ENCODE peak calls at places on chromosome 1, in four cellular contexts. K, E, O and H are unnamed samples.

GRCh38 chr1:113170519-113170918 is 97.5 kb downstream of the LRIG2 start:
- DNase-seq in E (no peak), O (no peak), K (no peak), H (no peak)

GRCh38 chr1:24152631-24153494 is 9.9 kb upstream of the IL22RA1 start:
- DNase-seq in K (no peak), E (no peak), O (no peak), H (no peak)

GRCh38 chr1:227779021-227779441 is 36.4 kb upstream of the PRSS38 start:
- DNase-seq in E (no peak), O (no peak), K (no peak), H (no peak)

GRCh38 chr1:18681423-18681835 is 50.8 kb downstream of the PAX7 start:
- DNase-seq in O (peak), E (no peak), K (no peak), H (no peak)

GRCh38 chr1:152501704-152502103 is 8.9 kb upstream of the LCE5A start:
- DNase-seq in O (no peak), K (no peak), E (no peak), H (no peak)

GRCh38 chr1:33524586-33524985 is 52.1 kb downstream of the ZSCAN20 start:
- DNase-seq in K (no peak), E (no peak), O (no peak), H (no peak)

GRCh38 chr1:154807048-154807591 is 63.0 kb downstream of the KCNN3 start:
- DNase-seq in O (no peak), K (no peak), E (no peak), H (no peak)

GRCh38 chr1:18886003-18886335 is 16.4 kb downstream of the ALDH4A1 start:
- DNase-seq in K (no peak), E (no peak), O (peak), H (no peak)

GRCh38 chr1:228032041-228032440 is 25.2 kb downstream of the WNT3A start:
- DNase-seq in K (no peak), E (no peak), O (no peak), H (no peak)

GRCh38 chr1:21272540-21272939 is 17.7 kb downstream of the ECE1 start:
- DNase-seq in O (no peak), E (no peak), K (no peak), H (no peak)

GRCh38 chr1:216430744-216431143 is 7.5 kb upstream of the USH2A start:
- DNase-seq in K (peak), O (no peak), E (no peak), H (no peak)

GRCh38 chr1:197013234-197013633 is 35.9 kb downstream of the CFHR5 start:
- DNase-seq in O (no peak), E (no peak), K (no peak), H (no peak)

GRCh38 chr1:176046926-176047325 is 160.2 kb downstream of the COP1 start:
- DNase-seq in O (no peak), K (no peak), E (no peak), H (no peak)

GRCh38 chr1:156625436-156626078 is 6.3 kb downstream of the HAPLN2 start:
- DNase-seq in E (peak), O (peak), K (no peak), H (peak)

GRCh38 chr1:156052862-156053769 is 482 bp downstream of the UBQLN4 start:
- DNase-seq in E (peak), K (peak), O (peak), H (peak)

GRCh38 chr1:23369335-23370013 is at the start of gene ZNF436:
- DNase-seq in E (peak), O (peak), K (peak), H (peak)

GRCh38 chr1:225677350-225678124 is 24.6 kb upstream of the ENAH start:
- DNase-seq in E (no peak), K (peak), O (no peak), H (no peak)

GRCh38 chr1:231850786-231851185 is 224.2 kb downstream of the DISC1 start:
- DNase-seq in O (peak), K (no peak), E (no peak), H (no peak)

GRCh38 chr1:238608139-238608538 is 717.4 kb upstream of the ZP4 start:
- DNase-seq in E (no peak), K (no peak), O (no peak), H (no peak)

GRCh38 chr1:52209429-52209828 is 67.5 kb downstream of the ZFYVE9 start:
- DNase-seq in O (no peak), E (no peak), K (no peak), H (no peak)

GRCh38 chr1:147496571-147496970 is 44.7 kb upstream of the BCL9 start:
- DNase-seq in O (peak), K (no peak), E (no peak), H (no peak)

GRCh38 chr1:56516539-56517252 is 62.7 kb downstream of the PLPP3 start:
- DNase-seq in E (no peak), K (peak), O (peak), H (no peak)

GRCh38 chr1:29339176-29339575 is 102.9 kb downstream of the PTPRU start:
- DNase-seq in K (no peak), E (no peak), O (peak), H (no peak)

GRCh38 chr1:172320723-172321122 is 99.8 kb upstream of the C1orf105 start:
- DNase-seq in O (peak), K (no peak), E (no peak), H (no peak)